ENCODE peak calls at places on chromosomes 12 and 14, in seven cellular contexts. P, V, C, Q, H, Y and F are unnamed samples.

GRCh38 chr12:66627988-66628317 is 50.9 kb downstream of the GRIP1 start:
- DNase-seq in C (no peak), P (no peak), Y (no peak), Q (no peak), H (no peak), V (no peak), F (no peak)

GRCh38 chr12:39103552-39104165 is 198.3 kb upstream of the CPNE8 start:
- DNase-seq in H (peak; percentile 86), P (peak; percentile 37), Q (no peak), C (no peak), Y (no peak), V (peak; percentile 3), F (peak; percentile 66)

GRCh38 chr12:88185988-88186387 is 43.9 kb downstream of the TMTC3 start:
- DNase-seq in H (peak; percentile 88), P (peak; percentile 26), V (peak; percentile 35), Q (no peak), Y (no peak), C (no peak), F (peak; percentile 86)

GRCh38 chr12:121794532-121795028 is 1.1 kb upstream of the RHOF start:
- DNase-seq in Y (no peak), V (no peak), P (no peak), C (peak; percentile 48), Q (no peak), H (no peak), F (no peak)

GRCh38 chr12:55861871-55862270 is 19.1 kb upstream of the MMP19 start:
- DNase-seq in Y (no peak), H (no peak), V (no peak), Q (no peak), C (no peak), P (no peak), F (no peak)

GRCh38 chr12:48175613-48176416 is 7.6 kb upstream of the CCDC184 start:
- DNase-seq in Y (no peak), P (no peak), C (no peak), Q (no peak), V (no peak), H (no peak), F (no peak)

GRCh38 chr14:61401461-61401860 is 80.1 kb downstream of the PRKCH start:
- DNase-seq in H (no peak), P (no peak), C (no peak), Q (no peak), V (no peak), Y (no peak), F (no peak)

GRCh38 chr14:73747386-73748211 is 33.4 kb upstream of the PNMA1 start:
- DNase-seq in Q (no peak), C (no peak), V (no peak), Y (no peak), P (no peak), H (no peak), F (no peak)

GRCh38 chr12:62903151-62903550 is 31.8 kb downstream of the PPM1H start:
- DNase-seq in H (no peak), V (no peak), Q (no peak), C (no peak), P (no peak), Y (no peak), F (no peak)

GRCh38 chr12:57280234-57281062 is 29.5 kb upstream of the STAC3 start:
- DNase-seq in V (peak; percentile 44), Y (no peak), H (peak; percentile 98), Q (peak; percentile 66), C (peak; percentile 46), P (peak; percentile 64), F (peak; percentile 89)

GRCh38 chr12:130970165-130970907 is 16.6 kb downstream of the ADGRD1 start:
- DNase-seq in V (no peak), H (no peak), P (no peak), C (no peak), Q (no peak), Y (no peak), F (no peak)

GRCh38 chr12:144650-145284 is 69.2 kb downstream of the SLC6A12 start:
- DNase-seq in Q (no peak), P (no peak), V (no peak), H (peak; percentile 18), C (no peak), Y (no peak), F (no peak)

GRCh38 chr14:104563742-104564615 is 15.6 kb upstream of the C14orf180 start:
- DNase-seq in C (peak; percentile 26), H (peak; percentile 21), Y (peak; percentile 82), V (no peak), P (no peak), Q (peak; percentile 66), F (peak; percentile 33)

GRCh38 chr14:102502571-102502970 is 7.0 kb downstream of the ANKRD9 start:
- DNase-seq in P (no peak), Q (no peak), C (no peak), H (no peak), V (no peak), Y (no peak), F (no peak)

GRCh38 chr14:92449404-92449975 is 64.1 kb upstream of the RIN3 start:
- DNase-seq in C (no peak), H (no peak), P (no peak), Y (no peak), Q (no peak), V (no peak), F (no peak)

GRCh38 chr12:89695100-89695499 is 13.5 kb downstream of the ATP2B1 start:
- DNase-seq in H (peak; percentile 70), V (no peak), Q (no peak), P (no peak), Y (no peak), C (no peak), F (peak; percentile 67)

GRCh38 chr12:12636641-12637040 is 25.0 kb downstream of the CREBL2 start:
- DNase-seq in Y (no peak), V (no peak), Q (no peak), P (no peak), C (no peak), H (peak; percentile 72), F (peak; percentile 29)

GRCh38 chr14:70700955-70701354 is 59.2 kb downstream of the TTC9 start:
- DNase-seq in C (no peak), H (no peak), V (no peak), Y (no peak), P (no peak), Q (no peak), F (no peak)

GRCh38 chr12:31702047-31702446 is 26.8 kb downstream of the AMN1 start:
- DNase-seq in H (peak; percentile 54), P (no peak), V (no peak), Q (no peak), Y (no peak), C (no peak), F (peak; percentile 45)

GRCh38 chr12:107165581-107165980 is 72.2 kb upstream of the CRY1 start:
- DNase-seq in P (no peak), C (no peak), Y (no peak), V (no peak), H (no peak), Q (no peak), F (peak; percentile 12)

GRCh38 chr12:52798671-52799497 is 3.0 kb upstream of the KRT3 start:
- DNase-seq in H (peak; percentile 90), Y (no peak), C (no peak), P (no peak), Q (no peak), V (no peak), F (peak; percentile 74)

GRCh38 chr14:93269341-93270068 is 62.4 kb downstream of the UBR7 start:
- DNase-seq in H (peak; percentile 79), P (no peak), C (no peak), V (no peak), Q (no peak), Y (no peak), F (peak; percentile 46)

GRCh38 chr12:68824597-68825250 is 16.7 kb downstream of the MDM2 start:
- DNase-seq in C (no peak), V (no peak), Y (no peak), P (no peak), Q (no peak), H (no peak), F (no peak)

GRCh38 chr12:126910570-126910969 is 1356.4 kb upstream of the TMEM132C start:
- DNase-seq in Q (no peak), C (no peak), H (no peak), Y (no peak), P (no peak), V (no peak), F (no peak)